ENCODE peak calls at places on chromosomes 11 and 22, in four cellular contexts. W, M, Z and U are unnamed samples.

GRCh38 chr22:30202531-30203006 is 44.0 kb downstream of the LIF start:
- DNase-seq in W (no peak), M (no peak), Z (peak; percentile 83), U (no peak)

GRCh38 chr22:39556970-39557811 is 13.4 kb upstream of the CACNA1I start:
- DNase-seq in W (peak; percentile 58), M (no peak), Z (peak; percentile 18), U (peak; percentile 29)

GRCh38 chr22:27274770-27275449 is 526.6 kb downstream of the MN1 start:
- DNase-seq in W (no peak), M (no peak), Z (no peak), U (no peak)

GRCh38 chr11:66311470-66311964 is 5.3 kb downstream of the CD248 start:
- DNase-seq in W (no peak), M (no peak), Z (no peak), U (no peak)

GRCh38 chr11:27205779-27206549 is 157.1 kb downstream of the CCDC34 start:
- DNase-seq in W (no peak), M (no peak), Z (no peak), U (no peak)

GRCh38 chr22:20559174-20559760 is 51.9 kb downstream of the MED15 start:
- DNase-seq in W (no peak), M (no peak), Z (no peak), U (no peak)

GRCh38 chr11:115911656-115912055 is 407.4 kb upstream of the CADM1 start:
- DNase-seq in W (no peak), M (no peak), Z (no peak), U (no peak)

GRCh38 chr11:68282861-68283230 is 11.1 kb upstream of the C11orf24 start:
- DNase-seq in W (no peak), M (no peak), Z (no peak), U (no peak)

GRCh38 chr11:34609187-34609751 is 11.6 kb upstream of the EHF start:
- DNase-seq in W (no peak), M (no peak), Z (no peak), U (no peak)

GRCh38 chr22:38901111-38901641 is 29.2 kb upstream of the CBX6 start:
- DNase-seq in W (no peak), M (no peak), Z (no peak), U (no peak)

GRCh38 chr11:102120437-102120935 is 10.2 kb downstream of the YAP1 start:
- DNase-seq in W (no peak), M (no peak), Z (no peak), U (no peak)

GRCh38 chr11:84855846-84856245 is 771.3 kb downstream of the DLG2 start:
- DNase-seq in W (no peak), M (no peak), Z (peak; percentile 17), U (no peak)

GRCh38 chr11:91047882-91048281 is 825.0 kb upstream of the CHORDC1 start:
- DNase-seq in W (no peak), M (no peak), Z (no peak), U (no peak)

GRCh38 chr22:44400763-44401060 is 88.0 kb upstream of the SHISAL1 start:
- DNase-seq in W (no peak), M (no peak), Z (no peak), U (no peak)

GRCh38 chr11:87454246-87454645 is 416.5 kb downstream of the TMEM135 start:
- DNase-seq in W (no peak), M (no peak), Z (no peak), U (peak; percentile 48)

GRCh38 chr11:69086152-69086551 is 37.4 kb downstream of the TPCN2 start:
- DNase-seq in W (no peak), M (no peak), Z (peak; percentile 31), U (no peak)

GRCh38 chr11:48024635-48025071 is 44.3 kb downstream of the PTPRJ start:
- DNase-seq in W (no peak), M (no peak), Z (no peak), U (no peak)

GRCh38 chr11:132941024-132941646 is 591.2 kb downstream of the OPCML start:
- DNase-seq in W (peak; percentile 31), M (no peak), Z (peak; percentile 62), U (no peak)

GRCh38 chr11:129828301-129828836 is 12.7 kb downstream of the TMEM45B start:
- DNase-seq in W (no peak), M (no peak), Z (no peak), U (no peak)
- H3K4me3 ChIP-seq in W (no peak overlapping the region), M (no peak overlapping the region), Z (no peak overlapping the region), U (no peak overlapping the region)

GRCh38 chr11:124329787-124330478 is 9.9 kb upstream of the OR8D2 start:
- DNase-seq in W (no peak), M (no peak), Z (peak; percentile 39), U (no peak)
- H3K27me3 ChIP-seq in W (no peaks in the 10 kb centered on the region), M (no peaks in the 10 kb centered on the region), Z (no peaks in the 10 kb centered on the region), U (peaks cover 6% of the 10 kb centered on the region)

GRCh38 chr22:47334596-47334995 is 572.1 kb downstream of the TBC1D22A start:
- DNase-seq in W (no peak), M (no peak), Z (no peak), U (no peak)
- H3K9me3 ChIP-seq in W (no peaks in the 10 kb centered on the region), M (peaks cover 6% of the 10 kb centered on the region), Z (no peaks in the 10 kb centered on the region), U (peaks cover 7% of the 10 kb centered on the region)

GRCh38 chr11:120566176-120566575 is 54.6 kb downstream of the GRIK4 start:
- DNase-seq in W (no peak), M (no peak), Z (no peak), U (no peak)

GRCh38 chr11:120562806-120563425 is 51.4 kb downstream of the GRIK4 start:
- DNase-seq in W (no peak), M (no peak), Z (no peak), U (no peak)

GRCh38 chr11:120563698-120564572 is 52.4 kb downstream of the GRIK4 start:
- DNase-seq in W (no peak), M (peak; percentile 43), Z (peak; percentile 28), U (no peak)

GRCh38 chr11:120565436-120566155 is 54.0 kb downstream of the GRIK4 start:
- DNase-seq in W (no peak), M (no peak), Z (no peak), U (no peak)

DNA sequence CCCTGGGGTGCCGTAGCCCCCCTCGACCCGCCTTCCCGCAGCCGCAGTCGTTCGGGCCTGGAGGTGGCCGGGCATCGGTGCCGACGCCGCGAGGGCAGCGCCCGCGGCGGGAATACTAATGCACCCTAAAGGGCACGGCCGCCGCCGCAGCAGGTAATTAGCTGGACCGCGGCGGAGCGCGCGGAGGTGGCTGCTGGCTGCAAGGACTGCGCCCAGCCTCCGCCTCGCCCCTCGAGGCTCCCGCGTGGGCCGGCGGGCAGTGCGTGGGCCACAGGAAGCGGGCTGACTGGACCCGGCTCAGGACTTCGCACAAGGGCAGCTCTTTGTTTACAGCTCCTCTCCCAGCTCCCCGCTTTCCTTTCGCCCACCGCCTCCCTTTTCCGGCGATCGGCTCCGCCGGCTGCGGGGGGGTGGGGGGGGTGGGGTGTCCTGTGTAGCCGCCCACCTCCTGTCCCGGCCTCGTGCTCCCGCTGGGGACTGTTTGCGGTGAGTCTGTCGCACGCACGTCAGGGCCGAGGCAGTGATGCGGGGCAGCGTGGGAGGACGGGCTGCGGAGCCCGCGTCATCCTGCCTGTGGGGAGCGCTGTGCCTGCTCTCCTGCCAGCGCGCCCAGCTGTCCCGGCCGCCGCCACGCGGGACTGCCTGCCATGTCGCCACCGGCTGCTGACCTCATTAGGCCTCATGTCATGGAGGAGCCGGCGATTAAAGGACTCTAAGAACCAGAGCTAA is 53.2 kb downstream of the GRIK4 start:
- DNase-seq in W (peak; percentile 32), M (peak; percentile 61), Z (peak; percentile 31), U (peak; percentile 24)
- H3K4me3 ChIP-seq in W (no peak overlapping the region), M (peak overlapping the region; percentile 56), Z (peak overlapping the region; percentile 42), U (no peak overlapping the region)

DNA sequence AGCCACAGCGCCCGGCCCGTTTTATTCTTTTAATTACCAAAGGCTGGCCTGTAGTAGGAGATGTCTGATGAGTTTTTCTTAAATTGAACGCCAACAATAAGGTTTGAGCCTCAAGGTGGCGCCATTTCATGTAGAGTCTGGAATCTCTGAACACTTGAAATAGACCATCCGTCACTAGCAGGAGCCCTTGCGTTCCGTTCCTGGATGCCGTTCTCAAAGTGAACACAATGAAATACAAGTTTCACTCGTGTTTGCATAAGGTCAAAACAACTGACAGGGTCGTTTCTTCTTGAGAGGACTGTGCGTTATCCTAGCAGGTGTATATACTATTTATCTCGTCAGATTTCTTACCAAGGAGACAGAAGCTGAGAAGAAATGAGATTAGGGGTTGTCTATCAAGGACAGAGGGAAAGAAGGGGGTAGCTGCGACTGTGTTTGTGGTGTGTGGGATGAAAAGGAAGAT is 18.7 kb upstream of the SCGB1D1 start:
- DNase-seq in W (peak; percentile 63), M (peak; percentile 58), Z (peak; percentile 85), U (peak; percentile 42)
- H3K27me3 ChIP-seq in W (peaks cover 15% of the 10 kb centered on the region), M (peaks cover 1% of the 10 kb centered on the region), Z (peaks cover 5% of the 10 kb centered on the region), U (peaks cover 38% of the 10 kb centered on the region)

DNA sequence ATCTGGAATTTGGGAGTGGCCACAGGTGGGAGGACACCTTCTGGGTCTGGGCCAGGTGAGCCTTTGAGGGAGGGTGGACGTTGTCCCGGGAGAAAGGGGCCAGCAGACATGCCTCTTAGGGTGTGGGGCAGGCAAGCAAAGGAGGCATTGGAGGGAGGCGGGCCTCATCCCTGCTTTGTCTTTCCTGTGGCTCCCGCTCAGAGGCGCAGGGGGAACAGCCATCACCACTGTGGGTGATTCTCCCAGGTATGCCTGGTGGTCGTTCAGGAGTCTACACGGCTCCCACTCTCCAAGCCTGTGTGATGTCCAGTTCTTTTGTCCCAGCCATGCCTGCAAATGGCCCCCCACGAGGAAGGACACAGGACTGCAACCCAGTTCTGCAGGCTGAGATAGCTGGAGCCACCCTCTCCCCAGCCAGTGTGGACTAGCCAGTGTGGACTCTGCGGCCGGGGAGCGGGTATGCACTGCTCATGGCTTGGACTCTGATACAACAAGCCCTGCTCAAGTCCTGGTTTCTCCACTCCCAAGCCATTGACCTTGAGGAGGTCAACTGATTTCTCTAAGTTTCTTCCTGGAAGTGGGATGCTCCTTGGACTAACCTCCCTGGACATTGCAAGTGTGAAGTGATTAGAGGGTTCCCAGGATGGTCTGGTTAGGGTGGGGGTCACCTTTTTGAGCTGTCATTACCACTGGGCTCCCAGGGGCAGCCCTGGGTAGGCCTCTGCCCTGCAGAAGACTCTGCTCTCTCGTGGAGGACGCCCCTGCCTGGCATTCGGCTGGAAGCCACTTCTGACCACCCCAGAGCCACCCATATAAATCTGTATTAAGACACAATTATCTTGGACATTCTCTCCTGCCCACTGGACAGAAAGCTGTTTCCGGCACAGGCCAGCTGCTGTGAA is 1151.2 kb downstream of the BRD1 start:
- DNase-seq in W (no peak), M (no peak), Z (no peak), U (no peak)
- H3K9me3 ChIP-seq in W (no peaks in the 10 kb centered on the region), M (no peaks in the 10 kb centered on the region), Z (no peaks in the 10 kb centered on the region), U (no peaks in the 10 kb centered on the region)

DNA sequence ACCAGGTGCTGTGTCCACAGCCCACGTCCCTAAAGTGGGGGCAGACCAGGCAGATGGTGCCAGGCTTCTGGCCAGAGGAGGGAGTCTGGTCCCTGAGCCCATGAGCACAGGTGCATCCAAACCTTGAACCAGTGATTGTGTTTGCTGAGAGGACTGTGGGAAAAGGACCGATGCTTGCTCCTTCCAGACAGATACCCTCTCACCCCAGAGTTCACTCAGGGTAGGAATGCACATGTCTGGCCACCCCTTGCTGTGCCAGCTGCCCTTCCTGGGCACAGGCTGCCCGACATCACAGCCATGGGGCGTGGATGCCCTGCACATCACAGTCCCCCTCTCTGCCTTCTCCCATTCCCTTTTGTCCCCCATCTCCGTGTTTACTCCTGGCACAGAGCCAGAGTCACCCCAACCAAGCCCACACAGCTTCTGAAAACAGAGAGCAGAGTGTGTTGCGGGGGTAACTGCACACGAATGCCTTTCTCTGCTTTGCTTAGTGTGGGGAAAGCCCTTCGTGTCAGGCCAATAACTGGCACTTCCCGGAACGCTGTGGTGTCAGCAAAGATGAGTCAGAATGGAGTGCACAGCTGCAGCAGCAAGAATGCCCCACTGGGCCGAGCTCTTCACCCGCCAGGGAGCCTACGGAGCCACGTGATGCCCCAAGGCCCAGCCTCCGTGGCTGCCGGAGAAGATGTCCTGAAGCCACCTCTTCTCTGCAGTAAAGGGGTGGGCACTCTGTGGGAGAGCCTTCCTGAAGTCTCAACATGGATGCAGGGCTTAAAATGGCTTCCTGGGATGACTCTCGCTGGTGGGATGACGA is 7.6 kb downstream of the CARS1 start:
- DNase-seq in W (no peak), M (peak; percentile 88), Z (peak; percentile 95), U (peak; percentile 93)
- H3K4me3 ChIP-seq in W (no peak overlapping the region), M (peak overlapping the region; percentile 1), Z (peak overlapping the region; percentile 27), U (no peak overlapping the region)